ENCODE peak calls at places on chromosomes 7 and 10, in seven cellular contexts. X is upper lobe of right lung, D is IMR-90, N is H9, W is GM23338, J is PC-3, T is HL-60. U is an unnamed sample.

GRCh38 chr10:44648691-44649090 is 262.4 kb upstream of the TMEM72 start:
- DNase-seq in X (no peak), D (no peak), N (no peak), W (no peak), J (no peak), T (no peak), U (no peak)

GRCh38 chr10:124384142-124384541 is 34.6 kb downstream of the OAT start:
- DNase-seq in X (peak), D (no peak), N (no peak), W (no peak), J (no peak), T (no peak), U (no peak)

GRCh38 chr10:152915-153314 is 17.7 kb downstream of the ZMYND11 start:
- DNase-seq in X (no peak), D (no peak), N (no peak), W (no peak), J (no peak), T (no peak), U (no peak)

GRCh38 chr10:129888784-129889616 is 75.1 kb downstream of the EBF3 start:
- DNase-seq in X (no peak), D (peak), N (peak), W (peak), J (peak), T (no peak), U (no peak)

GRCh38 chr10:125163803-125164202 is 3.4 kb upstream of the CTBP2 start:
- DNase-seq in X (no peak), D (no peak), N (no peak), W (no peak), J (no peak), T (no peak), U (no peak)

GRCh38 chr7:27182285-27182827 is 2.7 kb downstream of the HOXA11 start:
- DNase-seq in X (no peak), D (no peak), N (peak), W (no peak), J (peak), T (no peak), U (no peak)

GRCh38 chr7:150972094-150972493 is 6.0 kb downstream of the KCNH2 start:
- DNase-seq in X (no peak), D (peak), N (no peak), W (no peak), J (no peak), T (no peak), U (no peak)

GRCh38 chr7:20839196-20839735 is 52.6 kb upstream of the SP8 start:
- DNase-seq in X (no peak), D (no peak), N (no peak), W (no peak), J (peak), T (no peak), U (no peak)

GRCh38 chr10:84525120-84525806 is 196.9 kb downstream of the CCSER2 start:
- DNase-seq in X (no peak), D (no peak), N (no peak), W (no peak), J (no peak), T (no peak), U (no peak)

GRCh38 chr7:147053761-147054160 is 937.2 kb downstream of the CNTNAP2 start:
- DNase-seq in X (no peak), D (no peak), N (no peak), W (peak), J (no peak), T (no peak), U (no peak)

GRCh38 chr7:13077466-13077865 is 390.0 kb downstream of the ARL4A start:
- DNase-seq in X (no peak), D (peak), N (no peak), W (no peak), J (peak), T (no peak), U (no peak)

GRCh38 chr10:12264204-12264908 is 68.4 kb downstream of the CDC123 start:
- DNase-seq in X (peak), D (peak), N (peak), W (peak), J (peak), T (no peak), U (no peak)

GRCh38 chr7:18684899-18685298 is 189.3 kb downstream of the HDAC9 start:
- DNase-seq in X (no peak), D (no peak), N (no peak), W (no peak), J (no peak), T (no peak), U (no peak)

GRCh38 chr10:24900888-24901685 is 51.3 kb downstream of the PRTFDC1 start:
- DNase-seq in X (no peak), D (no peak), N (no peak), W (no peak), J (no peak), T (no peak), U (no peak)

GRCh38 chr10:613661-614340 is 75.7 kb downstream of the DIP2C start:
- DNase-seq in X (peak), D (no peak), N (no peak), W (no peak), J (no peak), T (no peak), U (no peak)

GRCh38 chr10:70874061-70874460 is 14.3 kb downstream of the PCBD1 start:
- DNase-seq in X (no peak), D (no peak), N (no peak), W (no peak), J (peak), T (no peak), U (no peak)

GRCh38 chr10:133462512-133463305 is 9.0 kb downstream of the SCART1 start:
- DNase-seq in X (no peak), D (no peak), N (no peak), W (no peak), J (no peak), T (no peak), U (no peak)

GRCh38 chr7:86708334-86708733 is 64.6 kb downstream of the GRM3 start:
- DNase-seq in X (no peak), D (no peak), N (peak), W (peak), J (no peak), T (no peak), U (no peak)

GRCh38 chr10:69061305-69062161 is 26.4 kb upstream of the SRGN start:
- DNase-seq in X (peak), D (peak), N (no peak), W (no peak), J (peak), T (peak), U (peak)

GRCh38 chr7:82675396-82675795 is 231.8 kb upstream of the CACNA2D1 start:
- DNase-seq in X (no peak), D (peak), N (no peak), W (no peak), J (peak), T (no peak), U (no peak)

GRCh38 chr7:91264924-91265681 is 870 bp downstream of the FZD1 start:
- DNase-seq in X (peak), D (peak), N (peak), W (peak), J (peak), T (peak), U (no peak)

GRCh38 chr7:32658034-32658944 is 163.0 kb downstream of the AVL9 start:
- DNase-seq in X (no peak), D (peak), N (no peak), W (no peak), J (peak), T (no peak), U (no peak)

GRCh38 chr7:70674268-70675025 is 457.5 kb upstream of the GALNT17 start:
- DNase-seq in X (no peak), D (no peak), N (no peak), W (no peak), J (no peak), T (no peak), U (no peak)

GRCh38 chr10:48523820-48524758 is 80.8 kb downstream of the ARHGAP22 start:
- DNase-seq in X (no peak), D (no peak), N (peak), W (peak), J (peak), T (no peak), U (peak)

GRCh38 chr10:98675902-98676301 is 229.2 kb upstream of the HPS1 start:
- DNase-seq in X (no peak), D (no peak), N (no peak), W (no peak), J (no peak), T (no peak), U (no peak)

GRCh38 chr7:93327006-93327633 is 95.0 kb downstream of the VPS50 start:
- DNase-seq in X (no peak), D (peak), N (no peak), W (no peak), J (peak), T (peak), U (no peak)

GRCh38 chr7:56578612-56579011 is 462.4 kb upstream of the NUPR2 start:
- DNase-seq in X (no peak), D (no peak), N (no peak), W (no peak), J (no peak), T (no peak), U (no peak)

GRCh38 chr7:26664735-26665420 is 199.5 kb downstream of the SKAP2 start:
- DNase-seq in X (no peak), D (peak), N (no peak), W (no peak), J (peak), T (no peak), U (no peak)

GRCh38 chr7:38000272-38000671 is 79.8 kb downstream of the EPDR1 start:
- DNase-seq in X (no peak), D (no peak), N (no peak), W (no peak), J (no peak), T (no peak), U (no peak)

DNA sequence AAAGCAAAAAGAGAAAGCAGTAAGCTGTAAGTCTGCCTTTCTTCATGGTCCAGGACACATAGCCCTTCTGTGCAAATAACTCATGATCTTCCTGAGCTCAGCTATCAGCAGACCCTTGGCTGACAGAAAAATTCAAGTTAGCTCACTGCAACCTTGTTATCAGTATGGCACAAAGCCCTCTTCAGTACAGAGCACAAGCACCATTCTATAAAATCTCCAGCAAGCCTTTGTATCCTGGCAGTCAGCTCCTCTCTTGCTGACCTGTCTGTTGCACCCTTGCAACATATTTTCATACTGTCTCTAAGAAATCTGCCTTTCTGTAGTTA is 29.4 kb downstream of the WASL start:
- DNase-seq in X (no peak), D (no peak), N (no peak), W (no peak), J (no peak), T (no peak), U (no peak)
- H3K27ac ChIP-seq in X (peak), D (no peak), N (no peak), W (no peak), J (no peak), T (no peak), U (no peak)

GRCh38 chr7:107564553-107565298 is 955 bp downstream of the DUS4L start:
- DNase-seq in X (no peak), D (peak), N (no peak), W (peak), J (peak), T (no peak), U (no peak)
- TF ChIP-seq CTCF in X (no peak), D (peak), N (no peak), W (no peak), J (no peak), T (no peak), U (no peak)

DNA sequence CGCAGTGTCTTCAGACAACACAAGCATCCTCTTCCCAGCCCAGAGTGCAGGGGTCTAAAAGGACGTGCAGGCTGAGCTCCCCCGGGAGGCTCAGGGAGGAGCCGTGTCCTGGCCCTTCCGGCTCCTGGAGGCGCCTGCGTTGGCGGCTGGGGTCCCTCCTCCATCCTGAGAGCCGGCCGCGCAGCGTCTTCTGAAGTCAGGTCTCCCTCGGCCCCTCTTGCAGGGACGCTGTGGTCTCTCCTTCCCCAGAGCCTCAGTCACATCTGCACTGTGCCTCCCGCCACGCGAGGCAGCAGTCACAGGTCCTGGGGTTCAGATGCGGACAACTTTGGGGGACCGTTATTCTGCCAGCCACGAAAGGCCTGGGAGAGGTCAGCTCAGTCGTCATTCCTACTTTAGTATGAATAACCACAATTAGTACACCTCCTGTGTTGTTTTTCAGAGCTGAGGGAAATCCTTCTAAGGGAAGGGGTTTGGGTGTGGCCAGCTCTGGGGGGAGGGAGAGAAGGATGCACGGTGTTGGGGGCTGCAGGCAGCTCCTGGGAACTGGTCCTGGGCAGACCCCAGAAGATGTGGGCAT is 41.2 kb downstream of the FAM20C start:
- DNase-seq in X (no peak), D (peak), N (no peak), W (no peak), J (no peak), T (no peak), U (no peak)
- H3K27ac ChIP-seq in X (peak), D (peak), N (no peak), W (no peak), J (no peak), T (no peak), U (peak)

GRCh38 chr10:59177031-59177861 is 803 bp downstream of the PHYHIPL start:
- DNase-seq in X (no peak), D (peak), N (peak), W (peak), J (peak), T (no peak), U (no peak)
- TF ChIP-seq CTCF in X (no peak), D (no peak), N (no peak), W (peak), J (no peak), T (no peak), U (no peak)

DNA sequence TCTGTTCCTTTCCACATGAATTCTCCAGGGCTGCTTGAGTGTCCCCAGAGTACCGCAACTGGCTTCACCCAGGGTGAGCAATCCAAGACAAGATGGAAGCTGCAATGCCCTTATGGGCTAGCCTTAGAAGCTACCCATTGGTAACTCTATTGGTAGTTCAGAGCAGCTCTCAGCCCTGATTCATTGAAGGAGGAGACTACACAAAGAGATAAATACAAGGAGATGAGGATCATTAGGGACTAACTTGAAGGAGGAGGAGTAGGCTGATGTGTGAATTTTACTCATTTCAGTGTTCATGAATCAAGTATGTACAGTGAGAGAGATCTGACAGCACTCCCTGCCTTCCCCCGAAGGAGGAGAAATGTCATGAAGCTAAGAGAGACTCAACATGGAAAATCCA is 124.0 kb downstream of the REEP3 start:
- DNase-seq in X (no peak), D (no peak), N (no peak), W (no peak), J (no peak), T (no peak), U (no peak)
- H3K27ac ChIP-seq in X (peak), D (no peak), N (no peak), W (no peak), J (no peak), T (no peak), U (peak)

GRCh38 chr7:116461500-116461899 is 38.0 kb upstream of the CAV2 start:
- DNase-seq in X (no peak), D (no peak), N (no peak), W (no peak), J (peak), T (no peak), U (no peak)
- TF ChIP-seq CTCF in X (no peak), D (peak), N (no peak), W (no peak), J (peak), T (no peak), U (no peak)

DNA sequence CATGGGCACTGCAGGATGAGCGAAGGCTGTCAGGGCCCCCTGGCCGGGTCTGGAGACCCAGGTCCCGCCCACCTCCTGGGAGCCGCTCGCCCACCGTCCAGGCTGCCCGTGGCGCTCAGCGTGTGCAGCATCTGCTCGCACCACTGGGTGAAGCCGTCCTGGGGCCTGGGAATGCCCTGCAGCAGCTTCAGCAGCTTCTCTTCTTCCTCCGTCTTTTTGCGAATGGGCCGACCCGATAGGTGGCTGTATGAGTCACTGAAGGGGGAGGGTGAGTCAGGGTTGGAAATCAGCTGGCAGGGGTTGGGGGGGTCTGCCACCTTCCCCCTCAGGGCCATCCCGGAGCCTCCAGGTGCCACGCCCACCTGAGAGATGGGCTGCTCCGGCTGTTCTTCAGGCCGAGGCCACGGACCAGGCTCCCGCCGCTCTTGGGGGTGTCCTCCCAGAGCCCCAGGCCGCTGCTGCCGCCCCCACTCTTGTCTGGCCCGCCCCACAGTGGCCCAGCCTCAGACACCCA is 8.7 kb downstream of the GNB2 start:
- DNase-seq in X (peak), D (peak), N (no peak), W (no peak), J (peak), T (no peak), U (no peak)
- H3K27ac ChIP-seq in X (no peak), D (no peak), N (no peak), W (no peak), J (no peak), T (no peak), U (no peak)

GRCh38 chr10:110916554-110917346 is 2.2 kb downstream of the BBIP1 start:
- DNase-seq in X (no peak), D (peak), N (no peak), W (no peak), J (peak), T (no peak), U (no peak)

GRCh38 chr10:110918633-110919348 is at the start of gene BBIP1:
- DNase-seq in X (no peak), D (peak), N (no peak), W (no peak), J (peak), T (peak), U (peak)

GRCh38 chr10:110919971-110920881 is 822 bp downstream of the SHOC2 start:
- DNase-seq in X (peak), D (peak), N (peak), W (peak), J (peak), T (peak), U (peak)

GRCh38 chr10:110919349-110919931 is at the start of gene SHOC2:
- DNase-seq in X (peak), D (no peak), N (peak), W (peak), J (peak), T (no peak), U (no peak)

DNA sequence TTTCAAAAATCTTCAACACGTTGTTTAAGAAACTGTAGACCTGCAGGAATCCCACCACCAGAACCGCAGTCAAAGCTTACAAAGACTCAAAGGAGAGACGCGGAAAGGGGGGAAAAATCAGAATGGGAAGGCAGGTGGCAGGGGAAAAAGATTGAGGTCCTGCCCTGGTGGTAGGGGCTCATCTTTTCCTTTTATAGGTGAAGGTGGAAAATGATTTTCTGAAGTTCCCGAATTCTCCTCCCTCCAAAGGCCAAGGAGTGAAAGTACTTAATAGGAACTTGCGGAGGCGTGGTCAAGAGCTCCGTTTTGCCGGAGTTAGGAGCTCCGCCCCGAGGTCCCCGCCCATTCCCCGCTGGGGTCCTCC is 729 bp downstream of the BBIP1 start:
- DNase-seq in X (peak), D (peak), N (peak), W (peak), J (peak), T (peak), U (peak)
- TF ChIP-seq CTCF in X (peak), D (no peak), N (peak), W (no peak), J (no peak), T (no peak), U (no peak)

GRCh38 chr10:79207096-79207357 is 138.3 kb downstream of the ZMIZ1 start:
- DNase-seq in X (no peak), D (no peak), N (no peak), W (no peak), J (no peak), T (no peak), U (no peak)
- H3K27ac ChIP-seq in X (no peak), D (no peak), N (no peak), W (no peak), J (no peak), T (no peak), U (no peak)

U was measured in vagina.